ENCODE peak calls at places on chromosomes 2 and 18, in ten cellular contexts. R, P, B, X, Q, H, E, Y, N and W are unnamed samples.

GRCh38 chr2:69076601-69077000 is 63.6 kb downstream of the ANTXR1 start:
- DNase-seq in R (no peak), P (no peak), B (no peak), X (no peak), Q (no peak), H (no peak), E (no peak), Y (no peak), N (no peak), W (no peak)

GRCh38 chr2:221205103-221205502 is 367.0 kb downstream of the EPHA4 start:
- DNase-seq in R (no peak), P (no peak), B (no peak), X (no peak), Q (no peak), H (no peak), E (no peak), Y (no peak), N (no peak), W (no peak)

GRCh38 chr2:180962727-180963312 is 17.6 kb upstream of the UBE2E3 start:
- DNase-seq in R (no peak), P (no peak), B (no peak), X (no peak), Q (no peak), H (no peak), E (no peak), Y (no peak), N (no peak), W (no peak)

GRCh38 chr2:121709776-121710469 is 26.8 kb downstream of the NIFK start:
- DNase-seq in R (no peak), P (no peak), B (no peak), X (no peak), Q (no peak), H (no peak), E (no peak), Y (no peak), N (no peak), W (no peak)

GRCh38 chr2:58920001-58920400 is 678.9 kb upstream of the FANCL start:
- DNase-seq in R (no peak), P (no peak), B (no peak), X (no peak), Q (no peak), H (no peak), E (no peak), Y (no peak), N (no peak), W (no peak)

GRCh38 chr2:102159295-102159694 is 16.7 kb downstream of the IL1R1 start:
- DNase-seq in R (no peak), P (no peak), B (no peak), X (no peak), Q (no peak), H (no peak), E (no peak), Y (no peak), N (no peak), W (no peak)

GRCh38 chr18:21115519-21116411 is 4.2 kb upstream of the ROCK1 start:
- DNase-seq in R (no peak), P (peak), B (no peak), X (no peak), Q (peak), H (no peak), E (no peak), Y (no peak), N (no peak), W (no peak)

GRCh38 chr2:13681936-13682335 is 950.6 kb upstream of the LRATD1 start:
- DNase-seq in R (no peak), P (no peak), B (no peak), X (no peak), Q (no peak), H (no peak), E (no peak), Y (no peak), N (no peak), W (no peak)

GRCh38 chr2:181675241-181675640 is 5.1 kb downstream of the NEUROD1 start:
- DNase-seq in R (no peak), P (no peak), B (no peak), X (no peak), Q (no peak), H (no peak), E (no peak), Y (no peak), N (no peak), W (no peak)

GRCh38 chr2:12717988-12718661 is 1.4 kb downstream of the TRIB2 start:
- DNase-seq in R (peak), P (peak), B (no peak), X (no peak), Q (no peak), H (no peak), E (no peak), Y (peak), N (no peak), W (peak)

GRCh38 chr2:230614040-230614439 is 98.6 kb upstream of the CAB39 start:
- DNase-seq in R (no peak), P (no peak), B (no peak), X (no peak), Q (no peak), H (no peak), E (no peak), Y (no peak), N (no peak), W (no peak)

GRCh38 chr18:27954226-27954625 is 222.7 kb downstream of the CDH2 start:
- DNase-seq in R (no peak), P (no peak), B (no peak), X (no peak), Q (no peak), H (no peak), E (no peak), Y (no peak), N (no peak), W (no peak)

GRCh38 chr18:52367962-52368745 is 28.2 kb downstream of the DCC start:
- DNase-seq in R (no peak), P (no peak), B (no peak), X (no peak), Q (no peak), H (no peak), E (no peak), Y (no peak), N (no peak), W (no peak)

GRCh38 chr2:156704132-156704531 is 268.0 kb downstream of the GPD2 start:
- DNase-seq in R (no peak), P (no peak), B (no peak), X (no peak), Q (no peak), H (no peak), E (no peak), Y (no peak), N (no peak), W (no peak)

GRCh38 chr2:224217962-224218347 is 178.9 kb upstream of the SERPINE2 start:
- DNase-seq in R (no peak), P (no peak), B (no peak), X (no peak), Q (no peak), H (no peak), E (no peak), Y (no peak), N (no peak), W (no peak)

GRCh38 chr2:229445013-229445412 is 173.9 kb upstream of the PID1 start:
- DNase-seq in R (peak), P (peak), B (no peak), X (peak), Q (no peak), H (peak), E (peak), Y (no peak), N (no peak), W (no peak)

GRCh38 chr2:232300894-232301387 is 77.6 kb upstream of the ALPP start:
- DNase-seq in R (peak), P (no peak), B (no peak), X (no peak), Q (no peak), H (no peak), E (peak), Y (no peak), N (no peak), W (no peak)

GRCh38 chr2:202261531-202261930 is 4.0 kb upstream of the NOP58 start:
- DNase-seq in R (no peak), P (no peak), B (no peak), X (no peak), Q (no peak), H (no peak), E (no peak), Y (no peak), N (no peak), W (no peak)

GRCh38 chr2:65057391-65058052 is 1.3 kb downstream of the CEP68 start:
- DNase-seq in R (peak), P (peak), B (peak), X (no peak), Q (peak), H (no peak), E (no peak), Y (no peak), N (peak), W (no peak)

DNA sequence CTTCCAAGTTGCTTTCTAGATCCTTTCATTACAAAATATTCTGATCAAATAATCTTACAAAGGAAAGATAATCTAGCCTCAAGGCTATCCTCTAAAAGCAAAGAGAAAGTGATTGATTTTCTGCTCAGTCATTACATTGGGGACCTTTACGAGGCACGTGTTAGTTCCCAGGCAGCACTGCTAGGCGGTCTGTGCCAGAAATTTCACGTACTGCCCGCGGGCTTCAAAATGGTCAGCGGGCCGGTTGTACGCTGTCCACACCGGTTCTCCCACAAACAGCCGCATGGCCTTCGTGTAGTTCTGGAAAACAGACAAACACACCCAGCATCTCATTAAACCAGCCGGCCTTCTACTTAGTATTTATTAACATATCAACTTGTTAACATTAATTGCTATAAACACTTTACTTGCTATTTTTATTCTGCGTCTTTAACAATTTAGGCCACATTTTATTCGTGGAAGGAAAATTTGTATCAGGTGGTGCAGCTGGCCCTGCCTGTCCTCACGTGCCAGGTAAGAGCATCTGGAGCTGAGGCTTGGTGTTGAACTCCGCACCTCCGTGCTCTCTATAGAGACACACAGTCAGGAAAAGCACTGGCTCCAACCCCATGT is 20.4 kb downstream of the ADI1 start:
- DNase-seq in R (no peak), P (no peak), B (no peak), X (no peak), Q (no peak), H (no peak), E (no peak), Y (no peak), N (no peak), W (no peak)
- TF ChIP-seq POLR2AphosphoS5 in R (no peak), P (no peak), B (no peak), X (no peak), Q (no peak), H (no peak), E (no peak), Y (no peak), N (no peak), W (no peak)

GRCh38 chr2:27378096-27378808 is 2.3 kb downstream of the ZNF513 start:
- DNase-seq in R (no peak), P (peak), B (no peak), X (no peak), Q (peak), H (no peak), E (no peak), Y (peak), N (no peak), W (peak)
- TF ChIP-seq POLR2AphosphoS5 in R (peak), P (no peak), B (peak), X (peak), Q (peak), H (no peak), E (no peak), Y (no peak), N (peak), W (peak)

GRCh38 chr2:134379293-134379692 is 125.4 kb downstream of the MGAT5 start:
- DNase-seq in R (peak), P (no peak), B (no peak), X (no peak), Q (no peak), H (no peak), E (no peak), Y (no peak), N (no peak), W (no peak)
- TF ChIP-seq POLR2AphosphoS5 in R (no peak), P (no peak), B (no peak), X (no peak), Q (no peak), H (no peak), E (no peak), Y (no peak), N (no peak), W (no peak)

GRCh38 chr2:20381457-20381856 is 30.8 kb upstream of the PUM2 start:
- DNase-seq in R (peak), P (no peak), B (no peak), X (no peak), Q (no peak), H (no peak), E (no peak), Y (peak), N (no peak), W (no peak)
- TF ChIP-seq POLR2AphosphoS5 in R (no peak), P (no peak), B (no peak), X (no peak), Q (no peak), H (no peak), E (peak), Y (no peak), N (no peak), W (no peak)

GRCh38 chr2:74778381-74779371 is 55.3 kb upstream of the HK2 start:
- DNase-seq in R (no peak), P (peak), B (no peak), X (no peak), Q (no peak), H (no peak), E (no peak), Y (peak), N (no peak), W (no peak)
- TF ChIP-seq POLR2AphosphoS5 in R (no peak), P (no peak), B (no peak), X (no peak), Q (no peak), H (no peak), E (no peak), Y (no peak), N (no peak), W (peak)

GRCh38 chr2:203688798-203689197 is 17.6 kb upstream of the CD28 start:
- DNase-seq in R (no peak), P (peak), B (peak), X (no peak), Q (peak), H (no peak), E (no peak), Y (no peak), N (peak), W (no peak)
- TF ChIP-seq POLR2AphosphoS5 in R (no peak), P (no peak), B (no peak), X (no peak), Q (no peak), H (no peak), E (no peak), Y (no peak), N (no peak), W (peak)

GRCh38 chr2:74206180-74206688 is 7.8 kb downstream of the MTHFD2 start:
- DNase-seq in R (peak), P (no peak), B (no peak), X (no peak), Q (no peak), H (no peak), E (no peak), Y (no peak), N (peak), W (peak)
- TF ChIP-seq POLR2AphosphoS5 in R (peak), P (peak), B (peak), X (peak), Q (no peak), H (no peak), E (no peak), Y (no peak), N (no peak), W (peak)

DNA sequence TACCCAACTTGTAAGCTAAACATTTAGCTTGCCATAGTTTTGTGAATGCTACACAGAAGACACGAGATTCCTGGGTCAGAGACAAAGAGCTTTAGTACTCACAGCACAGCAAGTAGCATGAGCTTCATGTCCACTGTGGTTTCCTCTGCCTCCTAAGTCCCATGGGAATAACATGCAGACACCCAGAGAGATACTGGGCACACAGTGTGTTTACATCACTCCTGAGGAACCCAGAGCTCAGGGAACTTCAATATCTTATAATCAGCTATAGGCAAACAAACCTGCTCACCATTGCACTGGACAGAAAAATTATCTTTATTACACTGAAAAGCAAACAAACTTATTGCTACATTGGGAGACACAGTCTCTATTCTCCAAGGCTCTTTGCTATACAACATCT is 14.5 kb upstream of the NCK2 start:
- DNase-seq in R (no peak), P (no peak), B (no peak), X (no peak), Q (no peak), H (no peak), E (no peak), Y (no peak), N (no peak), W (no peak)
- TF ChIP-seq POLR2AphosphoS5 in R (no peak), P (no peak), B (no peak), X (no peak), Q (no peak), H (no peak), E (no peak), Y (no peak), N (no peak), W (no peak)

GRCh38 chr2:198692907-198693510 is 764.7 kb downstream of the SATB2 start:
- DNase-seq in R (no peak), P (no peak), B (no peak), X (no peak), Q (no peak), H (no peak), E (no peak), Y (no peak), N (no peak), W (no peak)

GRCh38 chr2:198697218-198697617 is 760.5 kb downstream of the SATB2 start:
- DNase-seq in R (no peak), P (no peak), B (no peak), X (no peak), Q (no peak), H (no peak), E (no peak), Y (no peak), N (no peak), W (no peak)

GRCh38 chr2:198697794-198698193 is 759.9 kb downstream of the SATB2 start:
- DNase-seq in R (no peak), P (no peak), B (no peak), X (no peak), Q (no peak), H (no peak), E (no peak), Y (no peak), N (no peak), W (no peak)

GRCh38 chr2:198698230-198698629 is 759.5 kb downstream of the SATB2 start:
- DNase-seq in R (no peak), P (no peak), B (no peak), X (no peak), Q (no peak), H (no peak), E (no peak), Y (no peak), N (no peak), W (no peak)

DNA sequence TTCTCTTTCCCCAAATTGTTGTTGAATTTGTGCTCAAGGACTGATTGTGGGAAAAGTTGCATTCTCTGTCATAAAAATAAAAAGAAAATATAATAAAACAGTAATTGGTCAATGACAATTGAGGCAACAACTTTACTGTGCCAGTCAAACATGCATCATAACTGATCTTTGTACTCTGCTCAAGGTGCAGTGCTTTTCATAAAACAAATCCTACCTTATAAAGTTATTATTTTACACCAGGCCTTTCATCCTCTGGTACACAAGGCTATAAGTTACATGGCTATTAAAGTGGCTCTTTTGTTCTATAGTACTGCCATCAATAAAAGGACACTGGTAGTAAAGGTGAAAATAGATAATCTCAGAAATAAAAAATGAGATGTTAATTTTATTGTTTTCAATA is 761.9 kb downstream of the SATB2 start:
- DNase-seq in R (no peak), P (no peak), B (no peak), X (no peak), Q (no peak), H (no peak), E (no peak), Y (no peak), N (no peak), W (no peak)
- TF ChIP-seq POLR2AphosphoS5 in R (no peak), P (no peak), B (no peak), X (no peak), Q (no peak), H (no peak), E (no peak), Y (no peak), N (no peak), W (no peak)